ENCODE peak calls at places on chromosomes 6 and 20, in nine cellular contexts. B is AG04449, R is transverse colon, W is GM13977, G is Panc1, E is AG09319, F is HCT116, M is mesothelial cell of epicardium, X is spleen. T is an unnamed sample.

GRCh38 chr20:44642203-44643153 is 9.0 kb downstream of the ADA start:
- DNase-seq in M (peak; percentile 45), X (peak; percentile 83), E (peak; percentile 24), B (peak; percentile 64), F (no peak), G (no peak), R (peak; percentile 71), W (peak; percentile 64), T (no peak)

GRCh38 chr6:79586548-79586947 is 44.6 kb upstream of the SH3BGRL2 start:
- DNase-seq in B (no peak), R (no peak), E (no peak), M (no peak), W (no peak), G (no peak), F (peak; percentile 50), X (no peak), T (no peak)

GRCh38 chr6:4280031-4280430 is 144.7 kb upstream of the ECI2 start:
- DNase-seq in M (no peak), G (no peak), X (no peak), E (no peak), F (no peak), W (no peak), B (no peak), R (no peak), T (no peak)

GRCh38 chr20:8310618-8311017 is 178.6 kb downstream of the PLCB1 start:
- DNase-seq in W (no peak), F (no peak), G (no peak), X (no peak), R (no peak), B (no peak), M (no peak), E (no peak), T (no peak)

GRCh38 chr20:1998715-1999114 is 4.9 kb upstream of the PDYN start:
- DNase-seq in B (no peak), F (no peak), M (no peak), X (no peak), E (no peak), G (no peak), R (no peak), W (no peak), T (no peak)

GRCh38 chr6:129659590-129660345 is 50.2 kb downstream of the ARHGAP18 start:
- DNase-seq in W (no peak), R (no peak), B (no peak), F (no peak), G (no peak), E (no peak), X (no peak), M (no peak), T (no peak)

GRCh38 chr6:100664274-100665040 is 199.7 kb upstream of the SIM1 start:
- DNase-seq in X (no peak), G (no peak), W (no peak), R (no peak), E (peak; percentile 2), F (no peak), M (no peak), B (no peak), T (no peak)

GRCh38 chr20:36856691-36857635 is 19.0 kb upstream of the TLDC2 start:
- DNase-seq in W (no peak), F (no peak), E (no peak), X (peak; percentile 78), M (no peak), G (no peak), B (no peak), R (no peak), T (no peak)

GRCh38 chr6:41199427-41200246 is 1.3 kb downstream of the TREML2 start:
- DNase-seq in R (no peak), G (no peak), E (no peak), F (no peak), M (no peak), B (no peak), X (no peak), W (peak; percentile 50), T (no peak)

GRCh38 chr6:34346175-34347119 is 46.0 kb downstream of the NUDT3 start:
- DNase-seq in F (no peak), X (no peak), E (no peak), M (no peak), G (no peak), W (peak; percentile 38), B (no peak), R (no peak), T (no peak)

GRCh38 chr6:169409742-169410312 is 156.2 kb upstream of the THBS2 start:
- DNase-seq in R (no peak), B (no peak), W (no peak), M (no peak), X (no peak), E (no peak), F (no peak), G (no peak), T (no peak)

GRCh38 chr6:53635322-53635721 is 30.2 kb downstream of the KLHL31 start:
- DNase-seq in G (no peak), B (no peak), E (no peak), W (no peak), M (peak; percentile 52), F (no peak), R (no peak), X (no peak), T (no peak)

GRCh38 chr20:40110241-40110910 is 578.7 kb downstream of the MAFB start:
- DNase-seq in R (no peak), E (no peak), F (no peak), W (no peak), X (no peak), G (no peak), M (no peak), B (no peak), T (no peak)

GRCh38 chr6:140980265-140980887 is 1152.3 kb upstream of the GJE1 start:
- DNase-seq in M (no peak), G (no peak), F (no peak), X (no peak), E (no peak), B (no peak), R (no peak), W (no peak), T (no peak)

GRCh38 chr6:74879234-74879633 is 326.6 kb downstream of the COL12A1 start:
- DNase-seq in E (no peak), G (no peak), X (no peak), M (no peak), B (peak; percentile 79), F (no peak), W (no peak), R (no peak), T (no peak)

GRCh38 chr6:13046084-13046483 is 282.3 kb downstream of the TBC1D7 start:
- DNase-seq in M (no peak), G (no peak), B (no peak), F (no peak), W (no peak), E (no peak), X (no peak), R (no peak), T (no peak)

GRCh38 chr6:68575765-68576439 is 59.2 kb upstream of the ADGRB3 start:
- DNase-seq in W (no peak), M (peak; percentile 43), G (no peak), B (no peak), X (peak; percentile 51), R (no peak), E (no peak), F (no peak), T (no peak)

GRCh38 chr6:37717836-37718251 is 20.2 kb upstream of the MDGA1 start:
- DNase-seq in M (no peak), R (no peak), E (no peak), B (no peak), X (no peak), F (no peak), G (no peak), W (no peak), T (no peak)

GRCh38 chr6:36914227-36914794 is 28.6 kb downstream of the C6orf89 start:
- DNase-seq in X (no peak), E (no peak), M (no peak), G (peak; percentile 42), B (no peak), W (no peak), R (peak; percentile 77), F (peak; percentile 73), T (no peak)

GRCh38 chr6:24274441-24275083 is 83.3 kb downstream of the DCDC2 start:
- DNase-seq in R (no peak), F (no peak), E (no peak), M (no peak), W (peak; percentile 18), G (no peak), B (no peak), X (no peak), T (no peak)

GRCh38 chr6:118313208-118313607 is 234.9 kb upstream of the PLN start:
- DNase-seq in B (no peak), G (no peak), F (no peak), W (no peak), M (no peak), E (no peak), R (no peak), X (no peak), T (no peak)

GRCh38 chr6:35663001-35663400 is 25.7 kb downstream of the FKBP5 start:
- DNase-seq in B (no peak), E (no peak), X (no peak), F (no peak), M (no peak), W (no peak), G (no peak), R (no peak), T (no peak)

DNA sequence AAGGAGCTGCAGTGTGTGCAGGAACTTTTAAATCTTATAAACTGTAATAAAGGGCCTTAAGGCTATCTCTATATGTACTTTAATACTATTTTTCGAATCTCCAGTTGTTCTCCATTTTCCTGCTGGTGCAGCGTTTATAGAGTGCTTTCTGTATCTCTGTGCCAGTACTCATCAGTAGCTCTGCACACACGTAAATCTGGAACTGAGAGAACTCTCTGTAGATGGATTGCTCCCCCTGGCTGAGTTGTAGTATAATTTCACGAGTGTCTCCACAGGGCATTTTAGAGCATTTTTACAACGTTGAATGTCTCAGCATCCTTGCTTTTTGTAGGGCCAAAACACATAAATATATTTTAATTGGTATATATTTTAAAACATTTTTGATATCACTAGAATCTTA is 256.5 kb downstream of the TRDN start:
- DNase-seq in M (no peak), F (no peak), E (no peak), R (no peak), X (no peak), G (peak; percentile 25), W (no peak), B (no peak), T (no peak)
- TF ChIP-seq CTCF in M (no peak), F (peak; percentile 43), E (no peak), R (no peak), X (no peak), G (peak; percentile 75), W (peak; percentile 23), B (no peak), T (peak; percentile 41)

GRCh38 chr6:50816115-50816675 is 2.5 kb upstream of the TFAP2B start:
- DNase-seq in R (peak; percentile 74), E (peak; percentile 16), B (no peak), X (peak; percentile 79), M (peak; percentile 88), G (peak; percentile 60), W (peak; percentile 77), F (peak; percentile 34), T (no peak)
- TF ChIP-seq CTCF in R (peak; percentile 79), E (peak; percentile 81), B (peak; percentile 76), X (peak; percentile 80), M (peak; percentile 93), G (peak; percentile 82), W (peak; percentile 77), F (peak; percentile 59), T (peak; percentile 80)

GRCh38 chr20:33668087-33668790 is 1.5 kb downstream of the ACTL10 start:
- DNase-seq in G (no peak), E (no peak), W (peak; percentile 92), X (peak; percentile 98), B (no peak), R (no peak), M (no peak), F (no peak), T (peak; percentile 89)
- TF ChIP-seq CTCF in G (no peak), E (peak; percentile 90), W (peak; percentile 99), X (peak; percentile 98), B (peak; percentile 95), R (peak; percentile 89), M (no peak), F (peak; percentile 76), T (peak; percentile 28)

GRCh38 chr6:39553029-39553428 is 172.2 kb downstream of the KIF6 start:
- DNase-seq in X (no peak), W (no peak), E (no peak), B (no peak), G (no peak), F (no peak), M (no peak), R (no peak), T (no peak)
- TF ChIP-seq CTCF in X (no peak), W (no peak), E (no peak), B (no peak), G (no peak), F (no peak), M (no peak), R (no peak), T (no peak)

T was measured in D721Med.